ENCODE peak calls at places on chromosomes 6 and 20, in seven cellular contexts. J is osteoblast, C is PC-3, N is fibroblast of the aortic adventitia, L is right atrium auricular region, B is neural crest cell, Z is BE2C. O is an unnamed sample.
A peak's percentile ranks its signal among the peaks of the same experiment; 100 is the strongest.

GRCh38 chr6:1739220-1739619 is 129.5 kb downstream of the FOXC1 start:
- DNase-seq in N (no peak), Z (no peak), L (no peak), C (no peak), B (no peak), J (no peak), O (no peak)

GRCh38 chr20:16732506-16733152 is 2.8 kb downstream of the SNRPB2 start:
- DNase-seq in Z (no peak), J (no peak), L (no peak), C (peak; percentile 12), N (no peak), B (no peak), O (no peak)

GRCh38 chr6:127554435-127555006 is 22.5 kb upstream of the C6orf58 start:
- DNase-seq in Z (peak; percentile 53), C (peak; percentile 62), N (peak; percentile 45), B (no peak), J (peak; percentile 3), L (no peak), O (peak; percentile 69)

GRCh38 chr6:166542580-166542912 is 43.9 kb downstream of the RAMACL start:
- DNase-seq in B (no peak), L (no peak), C (peak; percentile 70), N (no peak), Z (no peak), J (no peak), O (peak; percentile 22)

GRCh38 chr6:107491791-107492674 is 2.1 kb downstream of the SOBP start:
- DNase-seq in N (peak; percentile 50), J (peak; percentile 93), Z (no peak), C (no peak), B (no peak), L (peak; percentile 67), O (peak; percentile 83)

GRCh38 chr6:18329781-18330180 is 57.4 kb upstream of the RNF144B start:
- DNase-seq in B (no peak), L (no peak), C (no peak), N (no peak), J (no peak), Z (no peak), O (no peak)

GRCh38 chr6:7723554-7723953 is 2.3 kb upstream of the BMP6 start:
- DNase-seq in L (no peak), Z (no peak), B (no peak), J (no peak), N (no peak), C (no peak), O (no peak)

GRCh38 chr6:112289039-112289566 is 34.7 kb upstream of the LAMA4 start:
- DNase-seq in Z (no peak), C (no peak), N (peak; percentile 96), L (peak; percentile 84), J (no peak), B (no peak), O (peak; percentile 23)

GRCh38 chr6:24883618-24884017 is 52.1 kb downstream of the RIPOR2 start:
- DNase-seq in C (peak; percentile 73), Z (no peak), J (no peak), B (no peak), L (no peak), N (no peak), O (no peak)

GRCh38 chr20:43925786-43926185 is 11.1 kb downstream of the TOX2 start:
- DNase-seq in Z (no peak), C (peak; percentile 52), N (peak; percentile 47), B (no peak), L (no peak), J (no peak), O (peak; percentile 45)

GRCh38 chr6:52364480-52365166 is 2.7 kb downstream of the PAQR8 start:
- DNase-seq in B (no peak), L (no peak), N (no peak), J (no peak), C (no peak), Z (no peak), O (no peak)

GRCh38 chr6:123439371-123439770 is 197.4 kb downstream of the TRDN start:
- DNase-seq in L (no peak), C (no peak), J (no peak), Z (no peak), N (no peak), B (no peak), O (no peak)

GRCh38 chr6:128519931-128520435 is 416 bp downstream of the PTPRK start:
- DNase-seq in L (peak; percentile 65), J (peak; percentile 78), N (peak; percentile 68), C (no peak), B (no peak), Z (no peak), O (peak; percentile 80)

GRCh38 chr20:62407221-62407992 is at the start of gene CABLES2:
- DNase-seq in Z (peak; percentile 96), B (peak; percentile 85), N (peak; percentile 90), C (peak; percentile 94), J (peak; percentile 100), L (peak; percentile 95), O (peak; percentile 94)
- TF ChIP-seq CTCF in Z (no peak), B (no peak), N (no peak), C (no peak), J (no peak), L (peak; percentile 33), O (peak; percentile 6)

GRCh38 chr6:134628154-134628553 is 310.2 kb upstream of the SGK1 start:
- DNase-seq in J (no peak), L (no peak), B (no peak), N (no peak), Z (no peak), C (no peak), O (no peak)
- TF ChIP-seq CTCF in J (no peak), L (no peak), B (no peak), N (no peak), Z (no peak), C (no peak), O (no peak)

DNA sequence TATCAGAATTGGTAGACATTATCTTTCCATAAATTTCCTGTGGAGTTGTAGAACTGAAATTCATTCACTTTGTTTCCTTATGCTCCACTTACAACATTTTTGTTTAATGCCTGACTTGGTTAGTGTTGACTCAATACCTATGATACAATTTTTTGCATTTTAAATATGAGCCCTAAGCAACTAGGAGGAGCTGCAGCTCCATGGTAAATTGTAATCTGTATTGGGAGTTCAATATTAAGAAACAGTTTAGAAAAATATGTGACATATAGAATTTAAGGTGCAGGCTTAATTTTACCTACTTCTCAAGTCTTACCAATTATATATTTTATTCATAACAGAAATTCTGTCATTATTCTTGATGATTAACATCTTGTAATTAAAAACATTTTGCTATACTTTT is 868.3 kb downstream of the EYS start:
- DNase-seq in L (no peak), J (no peak), C (peak; percentile 25), B (no peak), N (no peak), Z (no peak), O (peak; percentile 33)
- TF ChIP-seq CTCF in L (no peak), J (no peak), C (no peak), B (no peak), N (no peak), Z (peak; percentile 39), O (peak; percentile 36)

DNA sequence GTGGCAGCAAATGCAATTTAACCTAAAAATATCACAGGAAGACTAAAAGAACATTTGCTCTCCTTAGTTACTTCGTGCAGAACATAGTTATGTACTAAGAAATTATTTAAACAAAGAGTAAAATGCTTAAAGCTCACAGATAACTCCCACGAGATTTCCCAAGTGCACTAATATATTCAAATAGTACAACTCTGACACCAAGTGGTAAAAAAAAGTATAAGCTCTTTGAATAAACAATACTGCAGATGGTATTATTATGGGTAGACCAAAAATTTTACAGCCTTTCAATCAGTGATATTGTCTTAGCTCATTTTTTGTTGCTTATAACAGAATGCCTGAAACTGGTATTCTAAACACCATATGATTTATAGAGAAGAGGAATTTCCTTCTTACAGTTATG is 52.8 kb upstream of the FILIP1 start:
- DNase-seq in N (peak; percentile 60), L (no peak), C (peak; percentile 43), Z (no peak), J (no peak), B (no peak), O (peak; percentile 41)
- TF ChIP-seq CTCF in N (peak; percentile 23), L (peak; percentile 48), C (peak; percentile 56), Z (peak; percentile 26), J (peak; percentile 46), B (peak; percentile 43), O (peak; percentile 32)

DNA sequence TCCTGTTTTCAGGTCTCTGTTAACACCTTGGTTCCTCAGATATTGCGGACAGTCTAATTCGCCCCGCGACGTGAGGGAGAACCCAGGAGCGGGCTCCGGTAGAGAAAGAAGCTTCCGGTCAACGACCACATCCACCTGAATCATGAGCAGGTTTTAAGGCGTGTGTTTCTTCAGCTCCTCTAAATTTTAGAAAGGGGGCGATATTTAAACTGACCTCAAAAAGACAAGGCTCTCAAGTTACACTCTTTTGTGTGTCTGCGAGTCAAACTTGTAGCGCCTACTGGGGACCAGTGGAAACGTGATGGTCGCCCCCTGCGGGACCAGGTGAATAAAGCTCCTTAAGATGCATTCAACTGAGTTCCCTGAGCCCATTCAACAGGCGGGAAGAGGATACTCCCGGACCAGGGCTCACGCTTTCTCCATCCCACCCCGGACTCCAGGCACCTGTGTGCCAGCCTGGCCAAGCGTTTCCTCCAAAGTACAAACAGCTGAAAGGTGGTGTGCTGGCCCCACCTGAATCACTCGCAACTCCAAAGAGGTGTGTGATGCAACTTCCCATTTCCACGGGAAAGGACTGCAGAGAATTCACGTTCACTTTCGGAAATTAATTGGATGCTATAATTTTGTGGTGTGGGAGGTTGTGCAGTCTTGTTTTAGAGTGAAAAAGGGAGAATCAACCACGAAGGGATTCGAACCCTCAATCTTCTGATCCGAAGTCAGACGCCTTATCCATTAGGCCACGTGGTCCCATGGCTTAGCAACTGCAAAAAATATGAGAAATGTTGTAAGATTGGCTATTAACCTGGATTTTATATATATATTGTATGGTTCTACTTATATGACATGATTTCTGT is 17.0 kb downstream of the GPX5 start:
- DNase-seq in N (peak; percentile 91), C (peak; percentile 95), Z (peak; percentile 77), L (no peak), J (peak; percentile 86), B (peak; percentile 62), O (peak; percentile 90)
- TF ChIP-seq CTCF in N (peak; percentile 35), C (peak; percentile 85), Z (peak; percentile 66), L (peak; percentile 20), J (peak; percentile 38), B (peak; percentile 81), O (peak; percentile 45)